ENCODE peak calls at places on chromosomes 5 and 9, in six cellular contexts. P is EH; Q is HCT116; S is AG04449; E is T1000; B is stimulated activated CD4-positive, alpha-beta T cell treated with anti-CD3 and anti-CD28 coated beads, Interleukin-2, amount 100 ng/mL, for 48 hours. G is an unnamed sample.

GRCh38 chr9:16202913-16203734 is 650.3 kb downstream of the CCDC171 start:
- DNase-seq in S (peak; percentile 88), E (peak; percentile 55), P (peak; percentile 98), B (no peak), Q (no peak), G (no peak)

GRCh38 chr9:131273146-131273545 is 3.2 kb downstream of the FAM78A start:
- DNase-seq in S (no peak), P (no peak), B (no peak), E (no peak), Q (no peak), G (no peak)

GRCh38 chr9:132036521-132036920 is 43.1 kb downstream of the MED27 start:
- DNase-seq in Q (no peak), E (no peak), B (no peak), S (no peak), P (no peak), G (no peak)

GRCh38 chr5:101937041-101937440 is 359.0 kb downstream of the SLCO4C1 start:
- DNase-seq in P (no peak), B (no peak), S (no peak), Q (no peak), E (no peak), G (no peak)

GRCh38 chr5:141465351-141465750 is 10.4 kb upstream of the PCDHGC3 start:
- DNase-seq in S (no peak), B (no peak), E (no peak), Q (no peak), P (peak; percentile 90), G (no peak)

GRCh38 chr9:133874061-133874638 is 118.0 kb downstream of the VAV2 start:
- DNase-seq in Q (peak; percentile 73), S (no peak), P (peak; percentile 84), E (peak; percentile 82), B (no peak), G (no peak)

GRCh38 chr5:84372066-84372700 is 12.5 kb downstream of the EDIL3 start:
- DNase-seq in S (no peak), P (peak; percentile 48), E (no peak), B (no peak), Q (no peak), G (no peak)

GRCh38 chr5:73186976-73187375 is 14.0 kb downstream of the TMEM174 start:
- DNase-seq in E (no peak), Q (no peak), S (no peak), B (no peak), P (peak; percentile 22), G (no peak)

GRCh38 chr5:148336704-148337435 is 1.5 kb downstream of the SPINK9 start:
- DNase-seq in P (no peak), S (no peak), Q (no peak), B (no peak), E (no peak), G (no peak)

GRCh38 chr9:107999890-108000289 is 510.3 kb upstream of the KLF4 start:
- DNase-seq in B (no peak), S (no peak), E (no peak), Q (peak; percentile 62), P (peak; percentile 19), G (no peak)

GRCh38 chr9:31355965-31356364 is 1028.5 kb upstream of the ACO1 start:
- DNase-seq in Q (no peak), P (no peak), S (no peak), B (no peak), E (no peak), G (no peak)

GRCh38 chr9:107624216-107624948 is 134.8 kb upstream of the KLF4 start:
- DNase-seq in S (no peak), P (peak; percentile 74), B (no peak), Q (no peak), E (peak; percentile 40), G (no peak)

GRCh38 chr5:156322666-156323065 is 4.3 kb upstream of the SGCD start:
- DNase-seq in B (no peak), Q (no peak), E (no peak), P (no peak), S (no peak), G (no peak)

GRCh38 chr9:34253460-34253837 is 74.6 kb downstream of the UBAP1 start:
- DNase-seq in Q (no peak), P (peak; percentile 48), B (no peak), S (no peak), E (no peak), G (no peak)

GRCh38 chr5:135332519-135333150 is 66.4 kb downstream of the MACROH2A1 start:
- DNase-seq in S (no peak), Q (peak; percentile 49), E (no peak), P (peak; percentile 71), B (no peak), G (peak; percentile 46)

GRCh38 chr5:113150221-113150620 is 173.6 kb downstream of the DCP2 start:
- DNase-seq in B (no peak), Q (no peak), S (no peak), E (no peak), P (no peak), G (no peak)

GRCh38 chr5:40587284-40587882 is 92.3 kb upstream of the PTGER4 start:
- DNase-seq in S (peak; percentile 16), P (peak; percentile 52), Q (no peak), E (no peak), B (no peak), G (no peak)